ENCODE peak calls at places on chromosomes 13 and 19, in eight cellular contexts. K is aorta, G is GM23248, Y is suprapubic skin, H is astrocyte of the spinal cord, C is fibroblast of the aortic adventitia, W is cardiac fibroblast, I is HFF-Myc. E is an unnamed sample.

GRCh38 chr19:54873990-54874389 is at the start of gene FCAR:
- DNase-seq in Y (no peak), K (peak), H (no peak), W (no peak), G (no peak), I (no peak), C (no peak), E (no peak)

GRCh38 chr19:18785179-18786124 is 5.7 kb downstream of the COMP start:
- DNase-seq in C (peak), I (no peak), W (peak), Y (peak), H (peak), G (peak), K (peak), E (peak)

GRCh38 chr19:15154002-15154612 is 46.7 kb downstream of the NOTCH3 start:
- DNase-seq in I (no peak), W (peak), Y (no peak), K (no peak), H (peak), G (peak), C (peak), E (peak)

GRCh38 chr19:58395979-58396627 is 647 bp downstream of the RNF225 start:
- DNase-seq in K (no peak), I (no peak), H (no peak), Y (no peak), W (no peak), C (no peak), G (peak), E (no peak)

GRCh38 chr19:54248016-54248601 is 5.5 kb upstream of the LILRA6 start:
- DNase-seq in H (no peak), I (no peak), W (peak), C (no peak), K (no peak), Y (peak), G (peak), E (peak)

GRCh38 chr13:102323012-102323411 is 78.8 kb downstream of the FGF14 start:
- DNase-seq in Y (no peak), I (no peak), K (no peak), G (no peak), C (no peak), W (no peak), H (no peak), E (no peak)

GRCh38 chr13:109723046-109723445 is 63.3 kb downstream of the IRS2 start:
- DNase-seq in H (no peak), Y (no peak), K (no peak), I (no peak), G (no peak), W (no peak), C (no peak), E (no peak)

GRCh38 chr19:48123907-48124675 is 13.5 kb upstream of the PLA2G4C start:
- DNase-seq in Y (no peak), K (no peak), I (peak), W (peak), H (peak), C (peak), G (peak), E (peak)

GRCh38 chr13:102555914-102556553 is 40.8 kb upstream of the TPP2 start:
- DNase-seq in G (peak), C (peak), I (peak), Y (no peak), K (no peak), H (peak), W (peak), E (peak)

GRCh38 chr19:48117515-48118330 is 7.1 kb upstream of the PLA2G4C start:
- DNase-seq in H (no peak), G (no peak), I (no peak), W (no peak), Y (no peak), K (no peak), C (no peak), E (no peak)

GRCh38 chr19:47272448-47273312 is 2.0 kb upstream of the INAFM1 start:
- DNase-seq in G (peak), W (no peak), C (peak), K (peak), Y (peak), H (no peak), I (no peak), E (no peak)

GRCh38 chr13:24005711-24006281 is 108.5 kb upstream of the C1QTNF9B start:
- DNase-seq in I (no peak), H (no peak), C (no peak), K (no peak), W (no peak), G (no peak), Y (no peak), E (no peak)

GRCh38 chr19:45960595-45961235 is 12.9 kb downstream of the NOVA2 start:
- DNase-seq in C (no peak), I (no peak), W (no peak), Y (no peak), G (no peak), K (no peak), H (no peak), E (no peak)

GRCh38 chr13:48942131-48942530 is 33.6 kb upstream of the FNDC3A start:
- DNase-seq in C (peak), H (peak), Y (no peak), I (peak), K (no peak), G (peak), W (peak), E (peak)

GRCh38 chr13:91331047-91331915 is 16.2 kb upstream of the MIR17HG start:
- DNase-seq in K (no peak), Y (no peak), C (no peak), G (no peak), I (no peak), W (no peak), H (no peak), E (no peak)

GRCh38 chr19:16575861-16576689 is 3.9 kb upstream of the SLC35E1 start:
- DNase-seq in I (no peak), H (no peak), Y (no peak), C (no peak), K (no peak), W (no peak), G (no peak), E (no peak)

GRCh38 chr13:111302045-111302722 is 18.3 kb upstream of the TEX29 start:
- DNase-seq in H (no peak), C (no peak), I (no peak), W (no peak), Y (no peak), K (no peak), G (no peak), E (no peak)

GRCh38 chr13:22757530-22758120 is 423.2 kb upstream of the SGCG start:
- DNase-seq in H (peak), K (no peak), C (peak), Y (no peak), W (peak), I (no peak), G (peak), E (no peak)

GRCh38 chr13:109729031-109729870 is 57.1 kb downstream of the IRS2 start:
- DNase-seq in Y (no peak), G (peak), K (no peak), C (no peak), W (peak), H (peak), I (no peak), E (no peak)

GRCh38 chr13:46961719-46962118 is 64.9 kb upstream of the HTR2A start:
- DNase-seq in K (no peak), G (peak), Y (no peak), W (peak), C (peak), I (no peak), H (peak), E (peak)

GRCh38 chr19:2716722-2717637 is 4.2 kb downstream of the DIRAS1 start:
- DNase-seq in G (no peak), I (no peak), C (no peak), W (no peak), H (no peak), Y (no peak), K (no peak), E (no peak)

GRCh38 chr13:75296651-75297050 is 185.3 kb downstream of the TBC1D4 start:
- DNase-seq in K (no peak), H (no peak), I (no peak), C (no peak), Y (no peak), W (no peak), G (no peak), E (no peak)

GRCh38 chr19:3440082-3440481 is 40.2 kb downstream of the SMIM24 start:
- DNase-seq in H (no peak), I (no peak), W (no peak), G (peak), Y (no peak), K (peak), C (no peak), E (no peak)

GRCh38 chr19:3369337-3370213 is 3.2 kb downstream of the NFIC start:
- DNase-seq in I (no peak), C (no peak), Y (no peak), G (peak), W (no peak), H (peak), K (peak), E (no peak)

GRCh38 chr13:31965361-31966066 is 66.1 kb upstream of the FRY start:
- DNase-seq in C (peak), I (no peak), K (no peak), W (peak), G (peak), H (peak), Y (no peak), E (peak)
- H3K4me3 ChIP-seq in C (no peak), I (no peak), K (no peak), W (no peak), G (no peak), H (no peak), Y (no peak), E (no peak)

GRCh38 chr13:77863037-77863630 is 55.5 kb downstream of the EDNRB start:
- DNase-seq in K (no peak), C (no peak), G (no peak), I (no peak), W (no peak), Y (no peak), H (no peak), E (no peak)
- H3K4me3 ChIP-seq in K (no peak), C (no peak), G (no peak), I (no peak), W (no peak), Y (no peak), H (no peak), E (no peak)

GRCh38 chr13:70388935-70389334 is 280.7 kb upstream of the KLHL1 start:
- DNase-seq in G (no peak), Y (no peak), K (no peak), W (no peak), I (no peak), C (no peak), H (no peak), E (no peak)

GRCh38 chr13:70385852-70386251 is 277.6 kb upstream of the KLHL1 start:
- DNase-seq in H (no peak), G (no peak), I (no peak), K (peak), C (no peak), W (no peak), Y (no peak), E (no peak)

GRCh38 chr13:70390064-70390463 is 281.8 kb upstream of the KLHL1 start:
- DNase-seq in C (no peak), K (no peak), I (no peak), G (no peak), Y (no peak), W (no peak), H (no peak), E (no peak)

GRCh38 chr13:70384156-70384555 is 275.9 kb upstream of the KLHL1 start:
- DNase-seq in C (no peak), I (no peak), H (no peak), G (no peak), K (no peak), W (no peak), Y (no peak), E (no peak)

DNA sequence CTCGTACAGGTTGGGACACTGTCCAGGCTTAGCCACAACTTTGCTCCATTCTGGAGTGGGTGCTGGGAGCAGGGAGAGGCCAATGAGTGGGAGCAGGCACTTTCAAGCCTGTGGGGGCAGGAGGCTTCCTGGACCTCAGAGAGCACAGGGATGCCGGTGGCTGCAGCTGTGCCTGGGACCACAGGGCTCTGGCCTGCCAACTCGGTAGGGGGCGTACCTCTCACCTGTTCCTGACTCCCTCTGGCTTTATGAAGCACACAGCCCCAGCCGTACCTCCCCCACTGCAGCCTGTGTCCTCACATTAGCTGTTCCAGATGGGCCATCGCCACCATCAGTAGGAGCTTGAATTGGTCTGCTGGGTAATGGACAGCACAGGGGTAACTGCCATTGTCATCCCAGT is 278.7 kb upstream of the KLHL1 start:
- DNase-seq in C (no peak), H (no peak), K (peak), W (no peak), I (no peak), Y (no peak), G (no peak), E (no peak)
- H3K4me3 ChIP-seq in C (no peak), H (no peak), K (no peak), W (no peak), I (no peak), Y (no peak), G (no peak), E (no peak)

GRCh38 chr19:6489278-6490061 is 7.9 kb upstream of the DENND1C start:
- DNase-seq in K (no peak), Y (no peak), C (no peak), I (no peak), W (no peak), H (no peak), G (no peak), E (no peak)
- H3K4me3 ChIP-seq in K (no peak), Y (no peak), C (no peak), I (no peak), W (no peak), H (no peak), G (no peak), E (no peak)

GRCh38 chr19:30117636-30118145 is 175.7 kb downstream of the URI1 start:
- DNase-seq in H (no peak), C (no peak), I (no peak), K (peak), G (no peak), W (no peak), Y (no peak), E (no peak)
- H3K4me3 ChIP-seq in H (no peak), C (no peak), I (no peak), K (no peak), G (no peak), W (no peak), Y (no peak), E (no peak)

E was measured in brain microvascular endothelial cell.